ENCODE peak calls at places on chromosomes 4 and X, in four cellular contexts. S is RKO; N is activated T-helper 1 cell treated with Interleukin-2 at 50 U/mL for 16 hours; O is activated CD4-positive, alpha-beta T cell treated with anti-CD3 and anti-CD28 coated beads, Interleukin-2, amount 50 U/mL, for 24 hours. T is an unnamed sample.

GRCh38 chr4:26238782-26239647 is 81.8 kb upstream of the RBPJ start:
- DNase-seq in O (no peak), S (no peak), N (no peak), T (no peak)

GRCh38 chr4:113941836-113942235 is 37.6 kb downstream of the ARSJ start:
- DNase-seq in S (no peak), O (no peak), N (no peak), T (no peak)

GRCh38 chr4:20773144-20773997 is 73.1 kb downstream of the PACRGL start:
- DNase-seq in N (no peak), S (peak), O (no peak), T (peak)

GRCh38 chrX:49792376-49792775 is 36.7 kb upstream of the PAGE4 start:
- DNase-seq in S (no peak), O (no peak), N (no peak), T (no peak)

GRCh38 chrX:20522420-20522819 is 255.7 kb upstream of the RPS6KA3 start:
- DNase-seq in O (no peak), N (no peak), S (no peak), T (no peak)

GRCh38 chr4:2943364-2944090 is 19.7 kb downstream of the NOP14 start:
- DNase-seq in S (no peak), O (no peak), N (no peak), T (no peak)

GRCh38 chr4:53121304-53121865 is 244.5 kb downstream of the SCFD2 start:
- DNase-seq in S (no peak), N (no peak), O (no peak), T (no peak)

GRCh38 chrX:150225266-150225665 is 137.9 kb upstream of the MAMLD1 start:
- DNase-seq in S (no peak), N (no peak), O (no peak), T (no peak)

GRCh38 chrX:10629905-10630304 is 9.5 kb upstream of the MID1 start:
- DNase-seq in S (no peak), N (no peak), O (no peak), T (no peak)

GRCh38 chrX:65035451-65035779 is 59.2 kb upstream of the ZC4H2 start:
- DNase-seq in N (no peak), O (peak), S (no peak), T (no peak)

GRCh38 chrX:10922158-10922557 is 189.0 kb upstream of the HCCS start:
- DNase-seq in S (peak), O (no peak), N (no peak), T (peak)